ENCODE peak calls at places on chromosomes 12 and 14, in eight cellular contexts. One of them, this sample, is unnamed.

GRCh38 chr14:92589213-92589852 is 75.8 kb downstream of the RIN3 start:
- DNase-seq in activated CD4-positive, CD25-positive, alpha-beta regulatory T cell: no peak
- DNase-seq in stimulated activated CD4-positive, alpha-beta T cell treated with anti-CD3 and anti-CD28 coated beads, TNF-alpha, amount 100 ng/mL, for 48 hours: no peak
- DNase-seq in hippocampal formation: no peak
- DNase-seq in astrocyte of the spinal cord: no peak
- DNase-seq in GM12865: peak
- DNase-seq in HCEC 1CT: peak
- DNase-seq in stimulated activated CD8-positive, alpha-beta memory T cell treated with anti-CD3 and anti-CD28 coated beads, Interleukin-7, amount 100 ng/mL, for 48 hours: no peak
- DNase-seq in this sample: peak

GRCh38 chr12:27013606-27014084 is 539 bp downstream of the TM7SF3 start:
- DNase-seq in activated CD4-positive, CD25-positive, alpha-beta regulatory T cell: no peak
- DNase-seq in stimulated activated CD4-positive, alpha-beta T cell treated with anti-CD3 and anti-CD28 coated beads, TNF-alpha, amount 100 ng/mL, for 48 hours: no peak
- DNase-seq in hippocampal formation: peak
- DNase-seq in astrocyte of the spinal cord: peak
- DNase-seq in GM12865: no peak
- DNase-seq in HCEC 1CT: peak
- DNase-seq in stimulated activated CD8-positive, alpha-beta memory T cell treated with anti-CD3 and anti-CD28 coated beads, Interleukin-7, amount 100 ng/mL, for 48 hours: no peak
- DNase-seq in this sample: peak

GRCh38 chr12:51028126-51028810 is 2.1 kb upstream of the SLC11A2 start:
- DNase-seq in activated CD4-positive, CD25-positive, alpha-beta regulatory T cell: no peak
- DNase-seq in stimulated activated CD4-positive, alpha-beta T cell treated with anti-CD3 and anti-CD28 coated beads, TNF-alpha, amount 100 ng/mL, for 48 hours: no peak
- DNase-seq in hippocampal formation: peak
- DNase-seq in astrocyte of the spinal cord: peak
- DNase-seq in GM12865: peak
- DNase-seq in HCEC 1CT: peak
- DNase-seq in stimulated activated CD8-positive, alpha-beta memory T cell treated with anti-CD3 and anti-CD28 coated beads, Interleukin-7, amount 100 ng/mL, for 48 hours: no peak
- DNase-seq in this sample: peak

GRCh38 chr14:91114079-91115065 is 499 bp downstream of the DGLUCY start:
- DNase-seq in activated CD4-positive, CD25-positive, alpha-beta regulatory T cell: peak
- DNase-seq in stimulated activated CD4-positive, alpha-beta T cell treated with anti-CD3 and anti-CD28 coated beads, TNF-alpha, amount 100 ng/mL, for 48 hours: no peak
- DNase-seq in hippocampal formation: peak
- DNase-seq in astrocyte of the spinal cord: peak
- DNase-seq in GM12865: peak
- DNase-seq in HCEC 1CT: peak
- DNase-seq in stimulated activated CD8-positive, alpha-beta memory T cell treated with anti-CD3 and anti-CD28 coated beads, Interleukin-7, amount 100 ng/mL, for 48 hours: peak
- DNase-seq in this sample: peak

GRCh38 chr12:12562016-12562483 is 613 bp downstream of the DUSP16 start:
- DNase-seq in activated CD4-positive, CD25-positive, alpha-beta regulatory T cell: peak
- DNase-seq in stimulated activated CD4-positive, alpha-beta T cell treated with anti-CD3 and anti-CD28 coated beads, TNF-alpha, amount 100 ng/mL, for 48 hours: no peak
- DNase-seq in hippocampal formation: no peak
- DNase-seq in astrocyte of the spinal cord: no peak
- DNase-seq in GM12865: peak
- DNase-seq in HCEC 1CT: peak
- DNase-seq in stimulated activated CD8-positive, alpha-beta memory T cell treated with anti-CD3 and anti-CD28 coated beads, Interleukin-7, amount 100 ng/mL, for 48 hours: no peak
- DNase-seq in this sample: peak

GRCh38 chr12:13962699-13963098 is 18.7 kb downstream of the GRIN2B start:
- DNase-seq in activated CD4-positive, CD25-positive, alpha-beta regulatory T cell: no peak
- DNase-seq in stimulated activated CD4-positive, alpha-beta T cell treated with anti-CD3 and anti-CD28 coated beads, TNF-alpha, amount 100 ng/mL, for 48 hours: no peak
- DNase-seq in hippocampal formation: no peak
- DNase-seq in astrocyte of the spinal cord: no peak
- DNase-seq in GM12865: peak
- DNase-seq in HCEC 1CT: no peak
- DNase-seq in stimulated activated CD8-positive, alpha-beta memory T cell treated with anti-CD3 and anti-CD28 coated beads, Interleukin-7, amount 100 ng/mL, for 48 hours: no peak
- DNase-seq in this sample: no peak

GRCh38 chr12:101172316-101172715 is 37.7 kb downstream of the SLC5A8 start:
- DNase-seq in activated CD4-positive, CD25-positive, alpha-beta regulatory T cell: no peak
- DNase-seq in stimulated activated CD4-positive, alpha-beta T cell treated with anti-CD3 and anti-CD28 coated beads, TNF-alpha, amount 100 ng/mL, for 48 hours: no peak
- DNase-seq in hippocampal formation: no peak
- DNase-seq in astrocyte of the spinal cord: no peak
- DNase-seq in GM12865: peak
- DNase-seq in HCEC 1CT: peak
- DNase-seq in stimulated activated CD8-positive, alpha-beta memory T cell treated with anti-CD3 and anti-CD28 coated beads, Interleukin-7, amount 100 ng/mL, for 48 hours: no peak
- DNase-seq in this sample: no peak

GRCh38 chr12:58668831-58669230 is 251.5 kb downstream of the LRIG3 start:
- DNase-seq in activated CD4-positive, CD25-positive, alpha-beta regulatory T cell: no peak
- DNase-seq in stimulated activated CD4-positive, alpha-beta T cell treated with anti-CD3 and anti-CD28 coated beads, TNF-alpha, amount 100 ng/mL, for 48 hours: no peak
- DNase-seq in hippocampal formation: no peak
- DNase-seq in astrocyte of the spinal cord: peak
- DNase-seq in GM12865: no peak
- DNase-seq in HCEC 1CT: no peak
- DNase-seq in stimulated activated CD8-positive, alpha-beta memory T cell treated with anti-CD3 and anti-CD28 coated beads, Interleukin-7, amount 100 ng/mL, for 48 hours: no peak
- DNase-seq in this sample: no peak

GRCh38 chr12:57756406-57757341 is 1.8 kb downstream of the MARCHF9 start:
- DNase-seq in activated CD4-positive, CD25-positive, alpha-beta regulatory T cell: peak
- DNase-seq in stimulated activated CD4-positive, alpha-beta T cell treated with anti-CD3 and anti-CD28 coated beads, TNF-alpha, amount 100 ng/mL, for 48 hours: peak
- DNase-seq in hippocampal formation: no peak
- DNase-seq in astrocyte of the spinal cord: no peak
- DNase-seq in GM12865: peak
- DNase-seq in HCEC 1CT: peak
- DNase-seq in stimulated activated CD8-positive, alpha-beta memory T cell treated with anti-CD3 and anti-CD28 coated beads, Interleukin-7, amount 100 ng/mL, for 48 hours: no peak
- DNase-seq in this sample: peak

GRCh38 chr12:72723732-72724131 is 451.6 kb downstream of the TRHDE start:
- DNase-seq in activated CD4-positive, CD25-positive, alpha-beta regulatory T cell: no peak
- DNase-seq in stimulated activated CD4-positive, alpha-beta T cell treated with anti-CD3 and anti-CD28 coated beads, TNF-alpha, amount 100 ng/mL, for 48 hours: no peak
- DNase-seq in hippocampal formation: no peak
- DNase-seq in astrocyte of the spinal cord: no peak
- DNase-seq in GM12865: no peak
- DNase-seq in HCEC 1CT: no peak
- DNase-seq in stimulated activated CD8-positive, alpha-beta memory T cell treated with anti-CD3 and anti-CD28 coated beads, Interleukin-7, amount 100 ng/mL, for 48 hours: no peak
- DNase-seq in this sample: no peak

GRCh38 chr14:34169561-34169960 is 218.7 kb upstream of the EGLN3 start:
- DNase-seq in activated CD4-positive, CD25-positive, alpha-beta regulatory T cell: no peak
- DNase-seq in stimulated activated CD4-positive, alpha-beta T cell treated with anti-CD3 and anti-CD28 coated beads, TNF-alpha, amount 100 ng/mL, for 48 hours: no peak
- DNase-seq in hippocampal formation: no peak
- DNase-seq in astrocyte of the spinal cord: no peak
- DNase-seq in GM12865: no peak
- DNase-seq in HCEC 1CT: no peak
- DNase-seq in stimulated activated CD8-positive, alpha-beta memory T cell treated with anti-CD3 and anti-CD28 coated beads, Interleukin-7, amount 100 ng/mL, for 48 hours: no peak
- DNase-seq in this sample: no peak

This sample was measured in OCI-M1.